ENCODE peak calls at places on chromosomes 1 and 21, in ten cellular contexts. N, L, O, E, J, M, K, P, V and B are unnamed samples. For H3K4me1 and H3K27me3, the result is how much of the 10 kb centered on the place peaks cover.

GRCh38 chr1:206674745-206675175 is 9.9 kb upstream of the MAPKAPK2 start:
- DNase-seq in L (peak), M (peak), O (peak), J (no peak), N (no peak), K (no peak), V (no peak), P (peak), E (no peak), B (peak)

GRCh38 chr21:16588433-16588860 is 858.7 kb downstream of the USP25 start:
- DNase-seq in E (peak), L (no peak), K (no peak), J (peak), V (no peak), M (peak), N (peak), P (peak), O (peak), B (peak)

GRCh38 chr1:66747500-66747899 is 4.8 kb upstream of the DYNLT5 start:
- DNase-seq in K (no peak), V (no peak), N (no peak), E (no peak), O (no peak), P (no peak), J (no peak), L (no peak), M (no peak), B (no peak)

GRCh38 chr1:53599461-53599860 is 139.5 kb downstream of the GLIS1 start:
- DNase-seq in E (no peak), M (no peak), K (no peak), L (no peak), J (no peak), N (no peak), V (no peak), O (no peak), P (peak), B (no peak)

GRCh38 chr1:112064344-112064743 is 74.9 kb upstream of the KCND3 start:
- DNase-seq in J (no peak), P (no peak), N (no peak), L (no peak), M (no peak), K (no peak), V (no peak), E (no peak), O (no peak), B (no peak)

GRCh38 chr1:55284856-55285255 is 69.7 kb upstream of the USP24 start:
- DNase-seq in V (no peak), M (peak), J (no peak), L (peak), N (peak), K (peak), E (peak), O (peak), P (no peak), B (no peak)

GRCh38 chr1:67463298-67463960 is 33.2 kb upstream of the SERBP1 start:
- DNase-seq in L (no peak), J (no peak), K (no peak), E (peak), M (no peak), O (no peak), N (peak), V (no peak), P (no peak), B (no peak)

GRCh38 chr1:246567258-246568235 is 1.3 kb downstream of the CNST start:
- DNase-seq in L (peak), E (peak), M (no peak), J (no peak), P (no peak), V (no peak), N (no peak), K (peak), O (peak), B (no peak)

GRCh38 chr1:211198111-211198510 is 61.1 kb upstream of the RCOR3 start:
- DNase-seq in L (no peak), K (no peak), V (no peak), M (no peak), E (no peak), N (no peak), O (no peak), P (no peak), J (no peak), B (no peak)

GRCh38 chr1:4371849-4372248 is 282.6 kb upstream of the AJAP1 start:
- DNase-seq in V (no peak), P (no peak), E (no peak), K (no peak), J (no peak), N (no peak), L (no peak), O (no peak), M (no peak), B (no peak)

GRCh38 chr21:30044447-30045064 is 104.8 kb upstream of the GRIK1 start:
- DNase-seq in P (no peak), M (peak), L (peak), J (no peak), E (peak), N (peak), K (peak), O (peak), V (no peak), B (no peak)

GRCh38 chr1:16631248-16632043 is 18.1 kb upstream of the NBPF1 start:
- DNase-seq in E (no peak), P (peak), N (no peak), L (no peak), K (no peak), J (peak), V (peak), O (no peak), M (peak), B (peak)

GRCh38 chr1:155454096-155454495 is 108.5 kb downstream of the ASH1L start:
- DNase-seq in J (no peak), K (no peak), E (no peak), N (no peak), L (no peak), O (no peak), P (no peak), M (no peak), V (no peak), B (no peak)

GRCh38 chr1:25099343-25099951 is 132.9 kb downstream of the SYF2 start:
- DNase-seq in K (no peak), N (no peak), L (no peak), V (peak), P (no peak), M (peak), E (no peak), O (no peak), J (no peak), B (no peak)

GRCh38 chr1:30904191-30904961 is 4.2 kb downstream of the SDC3 start:
- DNase-seq in K (no peak), M (no peak), V (no peak), J (no peak), N (no peak), E (no peak), O (no peak), P (peak), L (no peak), B (peak)

GRCh38 chr1:30903343-30904034 is 5.1 kb downstream of the SDC3 start:
- DNase-seq in M (no peak), L (no peak), V (no peak), N (no peak), O (no peak), K (peak), E (no peak), J (no peak), P (peak), B (peak)

GRCh38 chr1:30901798-30902652 is 6.5 kb downstream of the SDC3 start:
- DNase-seq in P (no peak), N (no peak), L (no peak), O (no peak), V (no peak), M (peak), J (no peak), K (peak), E (no peak), B (no peak)

GRCh38 chr1:30900931-30901560 is 7.5 kb downstream of the SDC3 start:
- DNase-seq in N (no peak), V (no peak), O (no peak), J (no peak), L (no peak), P (no peak), M (no peak), E (no peak), K (no peak), B (no peak)

DNA sequence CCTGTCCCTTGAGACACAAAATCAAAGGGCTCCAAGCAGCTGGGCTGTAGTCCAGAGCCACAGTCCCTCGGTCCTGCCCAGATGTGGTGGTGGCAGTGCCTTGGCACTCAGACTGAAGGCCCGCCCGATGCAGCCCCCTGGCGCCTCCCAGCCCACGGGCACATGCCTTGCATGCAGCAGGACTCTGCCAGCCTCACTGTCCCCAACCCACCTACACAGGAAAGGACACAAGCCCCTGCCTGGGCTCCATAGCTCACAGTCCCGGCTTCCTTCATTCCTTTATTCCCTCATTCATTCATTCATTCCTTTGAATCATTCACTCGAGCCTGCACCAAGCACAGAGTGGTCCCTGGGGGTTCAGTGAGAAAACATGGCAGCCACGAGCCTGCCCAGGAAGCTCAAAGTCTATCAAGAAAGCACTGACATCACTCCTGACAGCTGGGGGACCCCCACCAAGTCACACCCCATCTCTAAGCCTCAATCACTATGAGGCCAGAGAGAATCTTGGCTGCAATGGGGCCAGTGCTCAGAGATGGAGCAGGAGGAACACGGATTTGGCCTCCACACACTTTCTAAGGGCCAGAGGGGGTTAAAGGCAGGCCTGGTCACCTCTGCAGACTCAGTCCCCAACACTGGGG is 5.8 kb downstream of the SDC3 start:
- DNase-seq in N (no peak), V (no peak), M (no peak), L (no peak), O (no peak), K (no peak), J (no peak), E (no peak), P (peak), B (peak)
- H3K27ac ChIP-seq in N (peak), V (no peak), M (peak), L (peak), O (no peak), K (peak), J (peak), E (peak), P (peak), B (peak)

GRCh38 chr1:228261706-228262105 is 53.9 kb downstream of the OBSCN start:
- DNase-seq in E (no peak), N (no peak), V (no peak), J (no peak), L (no peak), O (no peak), P (no peak), M (no peak), K (no peak), B (no peak)
- H3K4me1 ChIP-seq in E (under half), N (under half), V (under half), J (under half), L (under half), O (under half), P (under half), M (under half), K (under half), B (under half)

GRCh38 chr1:5691795-5692517 is 300.3 kb downstream of the NPHP4 start:
- DNase-seq in E (no peak), M (no peak), K (no peak), J (no peak), O (no peak), P (peak), N (no peak), L (no peak), V (no peak), B (no peak)
- H3K27me3 ChIP-seq in E (under half), M (under half), K (under half), J (under half), O (under half), P (under half), N (under half), L (under half), V (under half), B (under half)

GRCh38 chr1:56707379-56707778 is 62.3 kb downstream of the PRKAA2 start:
- DNase-seq in E (no peak), V (no peak), J (no peak), K (no peak), N (no peak), L (no peak), M (no peak), O (no peak), P (no peak), B (no peak)
- H3K27ac ChIP-seq in E (no peak), V (no peak), J (no peak), K (no peak), N (no peak), L (no peak), M (no peak), O (no peak), P (no peak), B (no peak)